ENCODE peak calls at places on chromosomes 2 and 18, in nine cellular contexts. J, H, Y, P, U, X, N, Q and A are unnamed samples.

GRCh38 chr18:44996261-44996660 is 315.6 kb downstream of the SETBP1 start:
- DNase-seq in J (no peak), H (no peak), Y (no peak), P (no peak), U (no peak), X (no peak), N (no peak), Q (no peak), A (no peak)

GRCh38 chr2:26838121-26838906 is 9.6 kb upstream of the DPYSL5 start:
- DNase-seq in J (no peak), H (no peak), Y (no peak), P (no peak), U (no peak), X (no peak), N (peak), Q (no peak), A (no peak)

GRCh38 chr2:121184248-121184862 is 100.6 kb downstream of the TFCP2L1 start:
- DNase-seq in J (no peak), H (no peak), Y (no peak), P (no peak), U (no peak), X (no peak), N (no peak), Q (no peak), A (no peak)

GRCh38 chr18:8741524-8741923 is 36.2 kb downstream of the MTCL1 start:
- DNase-seq in J (no peak), H (no peak), Y (no peak), P (no peak), U (no peak), X (no peak), N (no peak), Q (no peak), A (no peak)

GRCh38 chr18:23231340-23232021 is 96.2 kb downstream of the CABLES1 start:
- DNase-seq in J (peak), H (peak), Y (peak), P (peak), U (peak), X (no peak), N (no peak), Q (no peak), A (no peak)

GRCh38 chr2:127079358-127079920 is 27.5 kb downstream of the BIN1 start:
- DNase-seq in J (no peak), H (no peak), Y (no peak), P (peak), U (peak), X (no peak), N (no peak), Q (no peak), A (no peak)

GRCh38 chr2:159256159-159256558 is 30.3 kb downstream of the WDSUB1 start:
- DNase-seq in J (no peak), H (no peak), Y (no peak), P (no peak), U (no peak), X (no peak), N (no peak), Q (no peak), A (no peak)

GRCh38 chr2:66024396-66024795 is 410.5 kb upstream of the MEIS1 start:
- DNase-seq in J (no peak), H (no peak), Y (no peak), P (no peak), U (no peak), X (no peak), N (no peak), Q (no peak), A (no peak)

GRCh38 chr18:36931116-36931515 is 102.2 kb downstream of the KIAA1328 start:
- DNase-seq in J (no peak), H (no peak), Y (no peak), P (no peak), U (no peak), X (no peak), N (no peak), Q (no peak), A (no peak)

GRCh38 chr2:207239222-207239674 is 73.5 kb upstream of the KLF7 start:
- DNase-seq in J (peak), H (peak), Y (no peak), P (peak), U (peak), X (no peak), N (no peak), Q (peak), A (no peak)

GRCh38 chr18:62723666-62724281 is 8.4 kb downstream of the PHLPP1 start:
- DNase-seq in J (no peak), H (no peak), Y (no peak), P (no peak), U (no peak), X (peak), N (no peak), Q (no peak), A (peak)

GRCh38 chr2:77007668-77008067 is 514.5 kb downstream of the LRRTM4 start:
- DNase-seq in J (no peak), H (no peak), Y (no peak), P (no peak), U (no peak), X (no peak), N (no peak), Q (no peak), A (no peak)

GRCh38 chr2:18891598-18892345 is 302.4 kb upstream of the NT5C1B start:
- DNase-seq in J (no peak), H (no peak), Y (no peak), P (no peak), U (no peak), X (no peak), N (no peak), Q (no peak), A (no peak)

GRCh38 chr18:67846422-67847098 is 330.0 kb upstream of the DSEL start:
- DNase-seq in J (no peak), H (no peak), Y (no peak), P (peak), U (no peak), X (no peak), N (no peak), Q (no peak), A (no peak)

GRCh38 chr2:206477296-206477695 is 34.0 kb downstream of the ADAM23 start:
- DNase-seq in J (no peak), H (no peak), Y (no peak), P (no peak), U (no peak), X (no peak), N (no peak), Q (no peak), A (no peak)